ENCODE peak calls at places on chromosomes 4 and X, in eight cellular contexts. One of them, this sample, is unnamed.

GRCh38 chr4:76993787-76994641 is 44.5 kb downstream of the SEPTIN11 start:
- DNase-seq in GM19239: peak; percentile 23
- DNase-seq in stimulated activated CD8-positive, alpha-beta memory T cell treated with anti-CD3 and anti-CD28 coated beads, Interleukin-4, amount 100 ng/mL, for 4 hours: no peak
- DNase-seq in astrocyte: no peak
- DNase-seq in C1 segment of cervical spinal cord: no peak
- DNase-seq in brain pericyte: no peak
- DNase-seq in esophagus squamous epithelium: no peak
- DNase-seq in dorsolateral prefrontal cortex: no peak
- DNase-seq in this sample: no peak

GRCh38 chrX:1451251-1451675 is 1.4 kb downstream of the ASMTL start:
- DNase-seq in stimulated activated CD8-positive, alpha-beta memory T cell treated with anti-CD3 and anti-CD28 coated beads, Interleukin-4, amount 100 ng/mL, for 4 hours: no peak
- DNase-seq in astrocyte: no peak
- DNase-seq in GM19239: no peak
- DNase-seq in C1 segment of cervical spinal cord: no peak
- DNase-seq in esophagus squamous epithelium: no peak
- DNase-seq in brain pericyte: no peak
- DNase-seq in dorsolateral prefrontal cortex: peak; percentile 3
- DNase-seq in this sample: no peak

GRCh38 chr4:39976141-39976944 is 1.4 kb downstream of the PDS5A start:
- DNase-seq in stimulated activated CD8-positive, alpha-beta memory T cell treated with anti-CD3 and anti-CD28 coated beads, Interleukin-4, amount 100 ng/mL, for 4 hours: peak; percentile 31
- DNase-seq in GM19239: peak; percentile 61
- DNase-seq in dorsolateral prefrontal cortex: peak; percentile 76
- DNase-seq in brain pericyte: peak; percentile 41
- DNase-seq in esophagus squamous epithelium: no peak
- DNase-seq in astrocyte: peak; percentile 51
- DNase-seq in C1 segment of cervical spinal cord: peak; percentile 77
- DNase-seq in this sample: peak; percentile 57

GRCh38 chr4:12852338-12853307 is 631.5 kb downstream of the RAB28 start:
- DNase-seq in C1 segment of cervical spinal cord: no peak
- DNase-seq in esophagus squamous epithelium: no peak
- DNase-seq in stimulated activated CD8-positive, alpha-beta memory T cell treated with anti-CD3 and anti-CD28 coated beads, Interleukin-4, amount 100 ng/mL, for 4 hours: no peak
- DNase-seq in brain pericyte: peak; percentile 5
- DNase-seq in GM19239: no peak
- DNase-seq in dorsolateral prefrontal cortex: no peak
- DNase-seq in astrocyte: peak; percentile 47
- DNase-seq in this sample: peak; percentile 2

GRCh38 chr4:144646523-144647094 is 653 bp downstream of the HHIP start:
- DNase-seq in brain pericyte: no peak
- DNase-seq in esophagus squamous epithelium: no peak
- DNase-seq in dorsolateral prefrontal cortex: peak; percentile 70
- DNase-seq in stimulated activated CD8-positive, alpha-beta memory T cell treated with anti-CD3 and anti-CD28 coated beads, Interleukin-4, amount 100 ng/mL, for 4 hours: no peak
- DNase-seq in astrocyte: no peak
- DNase-seq in GM19239: no peak
- DNase-seq in C1 segment of cervical spinal cord: peak; percentile 49
- DNase-seq in this sample: no peak

GRCh38 chr4:654526-654845 is 19.6 kb downstream of the ATP5ME start:
- DNase-seq in stimulated activated CD8-positive, alpha-beta memory T cell treated with anti-CD3 and anti-CD28 coated beads, Interleukin-4, amount 100 ng/mL, for 4 hours: no peak
- DNase-seq in GM19239: no peak
- DNase-seq in esophagus squamous epithelium: no peak
- DNase-seq in dorsolateral prefrontal cortex: no peak
- DNase-seq in C1 segment of cervical spinal cord: no peak
- DNase-seq in brain pericyte: no peak
- DNase-seq in astrocyte: no peak
- DNase-seq in this sample: no peak

GRCh38 chr4:77927991-77928925 is 65.6 kb downstream of the MRPL1 start:
- DNase-seq in C1 segment of cervical spinal cord: no peak
- DNase-seq in dorsolateral prefrontal cortex: no peak
- DNase-seq in astrocyte: peak; percentile 30
- DNase-seq in stimulated activated CD8-positive, alpha-beta memory T cell treated with anti-CD3 and anti-CD28 coated beads, Interleukin-4, amount 100 ng/mL, for 4 hours: no peak
- DNase-seq in brain pericyte: no peak
- DNase-seq in esophagus squamous epithelium: no peak
- DNase-seq in GM19239: no peak
- DNase-seq in this sample: peak; percentile 29

GRCh38 chr4:129806986-129807385 is 711.0 kb downstream of the C4orf33 start:
- DNase-seq in dorsolateral prefrontal cortex: no peak
- DNase-seq in astrocyte: no peak
- DNase-seq in stimulated activated CD8-positive, alpha-beta memory T cell treated with anti-CD3 and anti-CD28 coated beads, Interleukin-4, amount 100 ng/mL, for 4 hours: no peak
- DNase-seq in brain pericyte: no peak
- DNase-seq in GM19239: no peak
- DNase-seq in esophagus squamous epithelium: no peak
- DNase-seq in C1 segment of cervical spinal cord: no peak
- DNase-seq in this sample: no peak

GRCh38 chr4:145605941-145606340 is 13.2 kb upstream of the MMAA start:
- DNase-seq in esophagus squamous epithelium: no peak
- DNase-seq in astrocyte: no peak
- DNase-seq in brain pericyte: no peak
- DNase-seq in dorsolateral prefrontal cortex: no peak
- DNase-seq in stimulated activated CD8-positive, alpha-beta memory T cell treated with anti-CD3 and anti-CD28 coated beads, Interleukin-4, amount 100 ng/mL, for 4 hours: no peak
- DNase-seq in GM19239: no peak
- DNase-seq in C1 segment of cervical spinal cord: no peak
- DNase-seq in this sample: no peak

GRCh38 chrX:123159403-123159802 is 24.7 kb upstream of the GRIA3 start:
- DNase-seq in GM19239: no peak
- DNase-seq in astrocyte: no peak
- DNase-seq in dorsolateral prefrontal cortex: no peak
- DNase-seq in esophagus squamous epithelium: no peak
- DNase-seq in brain pericyte: no peak
- DNase-seq in stimulated activated CD8-positive, alpha-beta memory T cell treated with anti-CD3 and anti-CD28 coated beads, Interleukin-4, amount 100 ng/mL, for 4 hours: no peak
- DNase-seq in C1 segment of cervical spinal cord: no peak
- DNase-seq in this sample: no peak

GRCh38 chr4:56907009-56907408 is 691 bp upstream of the REST start:
- DNase-seq in stimulated activated CD8-positive, alpha-beta memory T cell treated with anti-CD3 and anti-CD28 coated beads, Interleukin-4, amount 100 ng/mL, for 4 hours: no peak
- DNase-seq in dorsolateral prefrontal cortex: no peak
- DNase-seq in esophagus squamous epithelium: no peak
- DNase-seq in astrocyte: no peak
- DNase-seq in brain pericyte: no peak
- DNase-seq in GM19239: no peak
- DNase-seq in C1 segment of cervical spinal cord: no peak
- DNase-seq in this sample: no peak

GRCh38 chr4:152937535-152938236 is 1.6 kb downstream of the FHDC1 start:
- DNase-seq in stimulated activated CD8-positive, alpha-beta memory T cell treated with anti-CD3 and anti-CD28 coated beads, Interleukin-4, amount 100 ng/mL, for 4 hours: no peak
- DNase-seq in esophagus squamous epithelium: no peak
- DNase-seq in dorsolateral prefrontal cortex: peak; percentile 53
- DNase-seq in C1 segment of cervical spinal cord: peak; percentile 9
- DNase-seq in GM19239: peak; percentile 35
- DNase-seq in brain pericyte: no peak
- DNase-seq in astrocyte: peak; percentile 34
- DNase-seq in this sample: no peak

GRCh38 chr4:61427818-61428495 is 227.8 kb downstream of the ADGRL3 start:
- DNase-seq in brain pericyte: no peak
- DNase-seq in stimulated activated CD8-positive, alpha-beta memory T cell treated with anti-CD3 and anti-CD28 coated beads, Interleukin-4, amount 100 ng/mL, for 4 hours: no peak
- DNase-seq in GM19239: no peak
- DNase-seq in esophagus squamous epithelium: no peak
- DNase-seq in astrocyte: peak; percentile 38
- DNase-seq in C1 segment of cervical spinal cord: no peak
- DNase-seq in dorsolateral prefrontal cortex: no peak
- DNase-seq in this sample: no peak

GRCh38 chr4:122855491-122855890 is 28.9 kb downstream of the FGF2 start:
- DNase-seq in C1 segment of cervical spinal cord: no peak
- DNase-seq in brain pericyte: no peak
- DNase-seq in astrocyte: no peak
- DNase-seq in stimulated activated CD8-positive, alpha-beta memory T cell treated with anti-CD3 and anti-CD28 coated beads, Interleukin-4, amount 100 ng/mL, for 4 hours: no peak
- DNase-seq in GM19239: no peak
- DNase-seq in dorsolateral prefrontal cortex: no peak
- DNase-seq in esophagus squamous epithelium: no peak
- DNase-seq in this sample: no peak

GRCh38 chr4:89838005-89838404 is 1.0 kb upstream of the SNCA start:
- DNase-seq in astrocyte: no peak
- DNase-seq in stimulated activated CD8-positive, alpha-beta memory T cell treated with anti-CD3 and anti-CD28 coated beads, Interleukin-4, amount 100 ng/mL, for 4 hours: no peak
- DNase-seq in GM19239: no peak
- DNase-seq in C1 segment of cervical spinal cord: peak; percentile 37
- DNase-seq in brain pericyte: no peak
- DNase-seq in dorsolateral prefrontal cortex: no peak
- DNase-seq in esophagus squamous epithelium: no peak
- DNase-seq in this sample: no peak

GRCh38 chr4:173211838-173212237 is 43.2 kb downstream of the GALNT7 start:
- DNase-seq in esophagus squamous epithelium: no peak
- DNase-seq in GM19239: no peak
- DNase-seq in stimulated activated CD8-positive, alpha-beta memory T cell treated with anti-CD3 and anti-CD28 coated beads, Interleukin-4, amount 100 ng/mL, for 4 hours: no peak
- DNase-seq in astrocyte: peak; percentile 82
- DNase-seq in dorsolateral prefrontal cortex: no peak
- DNase-seq in C1 segment of cervical spinal cord: no peak
- DNase-seq in brain pericyte: no peak
- DNase-seq in this sample: no peak

GRCh38 chrX:30659421-30659820 is 6.2 kb downstream of the GK start:
- DNase-seq in astrocyte: peak; percentile 51
- DNase-seq in dorsolateral prefrontal cortex: no peak
- DNase-seq in esophagus squamous epithelium: no peak
- DNase-seq in stimulated activated CD8-positive, alpha-beta memory T cell treated with anti-CD3 and anti-CD28 coated beads, Interleukin-4, amount 100 ng/mL, for 4 hours: no peak
- DNase-seq in C1 segment of cervical spinal cord: no peak
- DNase-seq in brain pericyte: no peak
- DNase-seq in GM19239: no peak
- DNase-seq in this sample: no peak

GRCh38 chr4:82989567-82990429 is 20.8 kb downstream of the LIN54 start:
- DNase-seq in GM19239: peak; percentile 40
- DNase-seq in astrocyte: no peak
- DNase-seq in C1 segment of cervical spinal cord: no peak
- DNase-seq in dorsolateral prefrontal cortex: no peak
- DNase-seq in brain pericyte: no peak
- DNase-seq in esophagus squamous epithelium: no peak
- DNase-seq in stimulated activated CD8-positive, alpha-beta memory T cell treated with anti-CD3 and anti-CD28 coated beads, Interleukin-4, amount 100 ng/mL, for 4 hours: no peak
- DNase-seq in this sample: no peak

GRCh38 chr4:8391972-8392371 is 48.6 kb downstream of the ACOX3 start:
- DNase-seq in GM19239: no peak
- DNase-seq in dorsolateral prefrontal cortex: peak; percentile 62
- DNase-seq in astrocyte: peak; percentile 85
- DNase-seq in stimulated activated CD8-positive, alpha-beta memory T cell treated with anti-CD3 and anti-CD28 coated beads, Interleukin-4, amount 100 ng/mL, for 4 hours: no peak
- DNase-seq in esophagus squamous epithelium: no peak
- DNase-seq in brain pericyte: peak; percentile 63
- DNase-seq in C1 segment of cervical spinal cord: no peak
- DNase-seq in this sample: peak; percentile 72

GRCh38 chrX:132294776-132295495 is 75.7 kb upstream of the RAP2C start:
- DNase-seq in GM19239: no peak
- DNase-seq in esophagus squamous epithelium: no peak
- DNase-seq in dorsolateral prefrontal cortex: no peak
- DNase-seq in stimulated activated CD8-positive, alpha-beta memory T cell treated with anti-CD3 and anti-CD28 coated beads, Interleukin-4, amount 100 ng/mL, for 4 hours: no peak
- DNase-seq in C1 segment of cervical spinal cord: no peak
- DNase-seq in astrocyte: no peak
- DNase-seq in brain pericyte: no peak
- DNase-seq in this sample: no peak

GRCh38 chr4:41679991-41680390 is 68.5 kb downstream of the PHOX2B start:
- DNase-seq in brain pericyte: no peak
- DNase-seq in astrocyte: peak; percentile 46
- DNase-seq in stimulated activated CD8-positive, alpha-beta memory T cell treated with anti-CD3 and anti-CD28 coated beads, Interleukin-4, amount 100 ng/mL, for 4 hours: no peak
- DNase-seq in dorsolateral prefrontal cortex: no peak
- DNase-seq in esophagus squamous epithelium: no peak
- DNase-seq in C1 segment of cervical spinal cord: no peak
- DNase-seq in GM19239: no peak
- DNase-seq in this sample: no peak

GRCh38 chr4:67459164-67459563 is 86.1 kb downstream of the CENPC start:
- DNase-seq in brain pericyte: no peak
- DNase-seq in astrocyte: no peak
- DNase-seq in C1 segment of cervical spinal cord: no peak
- DNase-seq in stimulated activated CD8-positive, alpha-beta memory T cell treated with anti-CD3 and anti-CD28 coated beads, Interleukin-4, amount 100 ng/mL, for 4 hours: no peak
- DNase-seq in esophagus squamous epithelium: no peak
- DNase-seq in GM19239: no peak
- DNase-seq in dorsolateral prefrontal cortex: no peak
- DNase-seq in this sample: no peak

GRCh38 chrX:57453901-57454300 is 137.9 kb upstream of the ZXDB start:
- DNase-seq in esophagus squamous epithelium: no peak
- DNase-seq in stimulated activated CD8-positive, alpha-beta memory T cell treated with anti-CD3 and anti-CD28 coated beads, Interleukin-4, amount 100 ng/mL, for 4 hours: no peak
- DNase-seq in brain pericyte: no peak
- DNase-seq in C1 segment of cervical spinal cord: no peak
- DNase-seq in astrocyte: no peak
- DNase-seq in GM19239: peak; percentile 2
- DNase-seq in dorsolateral prefrontal cortex: no peak
- DNase-seq in this sample: no peak

GRCh38 chrX:131068945-131069719 is 11.0 kb downstream of the ARHGAP36 start:
- DNase-seq in dorsolateral prefrontal cortex: no peak
- DNase-seq in C1 segment of cervical spinal cord: peak; percentile 0
- DNase-seq in esophagus squamous epithelium: no peak
- DNase-seq in astrocyte: no peak
- DNase-seq in GM19239: peak; percentile 8
- DNase-seq in brain pericyte: no peak
- DNase-seq in stimulated activated CD8-positive, alpha-beta memory T cell treated with anti-CD3 and anti-CD28 coated beads, Interleukin-4, amount 100 ng/mL, for 4 hours: no peak
- DNase-seq in this sample: no peak

GRCh38 chr4:140662082-140662869 is 93.5 kb upstream of the UCP1 start:
- DNase-seq in esophagus squamous epithelium: no peak
- DNase-seq in brain pericyte: no peak
- DNase-seq in stimulated activated CD8-positive, alpha-beta memory T cell treated with anti-CD3 and anti-CD28 coated beads, Interleukin-4, amount 100 ng/mL, for 4 hours: no peak
- DNase-seq in dorsolateral prefrontal cortex: no peak
- DNase-seq in GM19239: no peak
- DNase-seq in C1 segment of cervical spinal cord: no peak
- DNase-seq in astrocyte: peak; percentile 33
- DNase-seq in this sample: no peak

GRCh38 chr4:128810331-128810870 is 901 bp downstream of the JADE1 start:
- DNase-seq in stimulated activated CD8-positive, alpha-beta memory T cell treated with anti-CD3 and anti-CD28 coated beads, Interleukin-4, amount 100 ng/mL, for 4 hours: no peak
- DNase-seq in esophagus squamous epithelium: no peak
- DNase-seq in brain pericyte: no peak
- DNase-seq in dorsolateral prefrontal cortex: no peak
- DNase-seq in C1 segment of cervical spinal cord: peak; percentile 16
- DNase-seq in astrocyte: peak; percentile 64
- DNase-seq in GM19239: peak; percentile 27
- DNase-seq in this sample: no peak

GRCh38 chr4:56130609-56131150 is 181.9 kb downstream of the CEP135 start:
- DNase-seq in dorsolateral prefrontal cortex: no peak
- DNase-seq in astrocyte: peak; percentile 57
- DNase-seq in stimulated activated CD8-positive, alpha-beta memory T cell treated with anti-CD3 and anti-CD28 coated beads, Interleukin-4, amount 100 ng/mL, for 4 hours: no peak
- DNase-seq in C1 segment of cervical spinal cord: no peak
- DNase-seq in esophagus squamous epithelium: no peak
- DNase-seq in brain pericyte: no peak
- DNase-seq in GM19239: no peak
- DNase-seq in this sample: no peak

GRCh38 chr4:8831221-8832129 is 40.2 kb downstream of the HMX1 start:
- DNase-seq in GM19239: no peak
- DNase-seq in stimulated activated CD8-positive, alpha-beta memory T cell treated with anti-CD3 and anti-CD28 coated beads, Interleukin-4, amount 100 ng/mL, for 4 hours: no peak
- DNase-seq in astrocyte: no peak
- DNase-seq in esophagus squamous epithelium: no peak
- DNase-seq in brain pericyte: no peak
- DNase-seq in C1 segment of cervical spinal cord: no peak
- DNase-seq in dorsolateral prefrontal cortex: peak; percentile 23
- DNase-seq in this sample: no peak

GRCh38 chrX:41981481-41982013 is 58.2 kb upstream of the CASK start:
- DNase-seq in stimulated activated CD8-positive, alpha-beta memory T cell treated with anti-CD3 and anti-CD28 coated beads, Interleukin-4, amount 100 ng/mL, for 4 hours: no peak
- DNase-seq in astrocyte: peak; percentile 6
- DNase-seq in C1 segment of cervical spinal cord: no peak
- DNase-seq in brain pericyte: no peak
- DNase-seq in esophagus squamous epithelium: no peak
- DNase-seq in dorsolateral prefrontal cortex: no peak
- DNase-seq in GM19239: no peak
- DNase-seq in this sample: no peak

GRCh38 chr4:40916880-40917279 is 167.1 kb downstream of the NSUN7 start:
- DNase-seq in brain pericyte: no peak
- DNase-seq in stimulated activated CD8-positive, alpha-beta memory T cell treated with anti-CD3 and anti-CD28 coated beads, Interleukin-4, amount 100 ng/mL, for 4 hours: no peak
- DNase-seq in astrocyte: no peak
- DNase-seq in dorsolateral prefrontal cortex: no peak
- DNase-seq in C1 segment of cervical spinal cord: no peak
- DNase-seq in GM19239: peak; percentile 48
- DNase-seq in esophagus squamous epithelium: no peak
- DNase-seq in this sample: no peak

GRCh38 chrX:49919617-49920016 is 2.8 kb upstream of the CLCN5 start:
- DNase-seq in esophagus squamous epithelium: no peak
- DNase-seq in stimulated activated CD8-positive, alpha-beta memory T cell treated with anti-CD3 and anti-CD28 coated beads, Interleukin-4, amount 100 ng/mL, for 4 hours: no peak
- DNase-seq in brain pericyte: no peak
- DNase-seq in dorsolateral prefrontal cortex: no peak
- DNase-seq in astrocyte: peak; percentile 27
- DNase-seq in C1 segment of cervical spinal cord: peak; percentile 0
- DNase-seq in GM19239: no peak
- DNase-seq in this sample: no peak

GRCh38 chr4:7266525-7267292 is 74.4 kb downstream of the SORCS2 start:
- DNase-seq in dorsolateral prefrontal cortex: no peak
- DNase-seq in brain pericyte: no peak
- DNase-seq in esophagus squamous epithelium: no peak
- DNase-seq in astrocyte: peak; percentile 92
- DNase-seq in GM19239: no peak
- DNase-seq in C1 segment of cervical spinal cord: no peak
- DNase-seq in stimulated activated CD8-positive, alpha-beta memory T cell treated with anti-CD3 and anti-CD28 coated beads, Interleukin-4, amount 100 ng/mL, for 4 hours: no peak
- DNase-seq in this sample: peak; percentile 28

GRCh38 chrX:45035071-45035470 is 162.1 kb downstream of the KDM6A start:
- DNase-seq in C1 segment of cervical spinal cord: no peak
- DNase-seq in brain pericyte: no peak
- DNase-seq in esophagus squamous epithelium: no peak
- DNase-seq in dorsolateral prefrontal cortex: no peak
- DNase-seq in stimulated activated CD8-positive, alpha-beta memory T cell treated with anti-CD3 and anti-CD28 coated beads, Interleukin-4, amount 100 ng/mL, for 4 hours: no peak
- DNase-seq in GM19239: no peak
- DNase-seq in astrocyte: no peak
- DNase-seq in this sample: no peak

GRCh38 chr4:53763813-53764597 is 172.7 kb upstream of the LNX1 start:
- DNase-seq in dorsolateral prefrontal cortex: no peak
- DNase-seq in C1 segment of cervical spinal cord: no peak
- DNase-seq in GM19239: no peak
- DNase-seq in stimulated activated CD8-positive, alpha-beta memory T cell treated with anti-CD3 and anti-CD28 coated beads, Interleukin-4, amount 100 ng/mL, for 4 hours: no peak
- DNase-seq in esophagus squamous epithelium: no peak
- DNase-seq in brain pericyte: no peak
- DNase-seq in astrocyte: peak; percentile 93
- DNase-seq in this sample: no peak

This sample was measured in smooth muscle cell of the brain vasculature.